ENCODE peak calls at places on chromosome 13, in five cellular contexts. Z is Calu3; Q is stimulated activated effector memory CD8-positive, alpha-beta T cell treated with anti-CD3 and anti-CD28 coated beads, Interleukin-12 subunit alpha, Interleukin-12 subunit beta, amount 100 ng/mL, for 72 hours; O is activated naive CD4-positive, alpha-beta T cell treated with anti-CD3 and anti-CD28 coated beads for 36 hours; U is progenitor cell of endocrine pancreas. B is an unnamed sample.
A peak's percentile ranks its signal among the peaks of the same experiment; 100 is the strongest.

GRCh38 chr13:43363156-43363918 is 340.0 kb downstream of the DNAJC15 start:
- DNase-seq in Q (no peak), Z (no peak), O (no peak), U (no peak), B (no peak)

GRCh38 chr13:29901714-29902631 is 51.6 kb upstream of the UBL3 start:
- DNase-seq in Z (peak; percentile 49), U (no peak), Q (no peak), O (peak; percentile 53), B (peak; percentile 7)

GRCh38 chr13:42997381-42997780 is 5.3 kb upstream of the EPSTI1 start:
- DNase-seq in O (peak; percentile 30), U (no peak), Q (no peak), Z (no peak), B (no peak)

GRCh38 chr13:35810286-35810685 is 320.9 kb downstream of the DCLK1 start:
- DNase-seq in Z (no peak), Q (no peak), U (no peak), O (no peak), B (no peak)

GRCh38 chr13:109778102-109778542 is 8.3 kb downstream of the IRS2 start:
- DNase-seq in Z (no peak), O (peak; percentile 21), U (no peak), Q (no peak), B (peak; percentile 99)

GRCh38 chr13:36090592-36090991 is 40.6 kb downstream of the DCLK1 start:
- DNase-seq in O (no peak), Q (no peak), U (no peak), Z (no peak), B (no peak)

GRCh38 chr13:109274188-109274821 is 512.1 kb downstream of the IRS2 start:
- DNase-seq in U (no peak), Q (no peak), O (no peak), Z (no peak), B (no peak)

GRCh38 chr13:29452773-29453574 is 142.5 kb downstream of the SLC7A1 start:
- DNase-seq in O (no peak), Z (no peak), Q (no peak), U (no peak), B (no peak)

GRCh38 chr13:69324109-69324886 is 783.3 kb upstream of the ATXN8OS start:
- DNase-seq in O (no peak), Q (no peak), U (no peak), Z (no peak), B (peak; percentile 69)

GRCh38 chr13:111315347-111315995 is 5.0 kb upstream of the TEX29 start:
- DNase-seq in O (no peak), Z (no peak), Q (no peak), U (no peak), B (no peak)

GRCh38 chr13:40102854-40103253 is 447.4 kb downstream of the COG6 start:
- DNase-seq in Z (peak; percentile 28), O (peak; percentile 97), Q (peak; percentile 67), U (no peak), B (no peak)

GRCh38 chr13:94345374-94346195 is 133.9 kb downstream of the DCT start:
- DNase-seq in Z (no peak), O (no peak), U (no peak), Q (no peak), B (no peak)

GRCh38 chr13:26034018-26034417 is 17.8 kb downstream of the SHISA2 start:
- DNase-seq in Q (no peak), Z (no peak), O (no peak), U (no peak), B (no peak)

GRCh38 chr13:44141725-44142539 is 231.7 kb upstream of the SERP2 start:
- DNase-seq in U (peak; percentile 100), Q (peak; percentile 100), Z (peak; percentile 97), O (peak; percentile 95), B (peak; percentile 38)

GRCh38 chr13:73665279-73665678 is 468.9 kb downstream of the KLF12 start:
- DNase-seq in Z (no peak), U (no peak), Q (no peak), O (no peak), B (no peak)

GRCh38 chr13:94435604-94436226 is 43.8 kb downstream of the DCT start:
- DNase-seq in Z (no peak), Q (no peak), U (no peak), O (no peak), B (peak; percentile 40)

GRCh38 chr13:24564881-24565280 is 52.3 kb upstream of the PARP4 start:
- DNase-seq in Q (no peak), O (no peak), Z (no peak), U (no peak), B (no peak)

GRCh38 chr13:44763604-44764311 is 187.6 kb upstream of the TSC22D1 start:
- DNase-seq in U (no peak), O (no peak), Q (no peak), Z (peak; percentile 47), B (no peak)

GRCh38 chr13:26881154-26881553 is 120.6 kb upstream of the GPR12 start:
- DNase-seq in Z (no peak), U (no peak), Q (no peak), O (no peak), B (no peak)

GRCh38 chr13:48539550-48539949 is 6.7 kb upstream of the RCBTB2 start:
- DNase-seq in Q (no peak), U (no peak), O (no peak), Z (no peak), B (peak; percentile 4)

GRCh38 chr13:107851670-107852460 is 363.5 kb downstream of the LIG4 start:
- DNase-seq in O (no peak), Z (no peak), U (no peak), Q (no peak), B (no peak)

GRCh38 chr13:30618186-30618937 is 642 bp downstream of the USPL1 start:
- DNase-seq in O (no peak), Q (peak; percentile 6), U (no peak), Z (peak; percentile 3), B (no peak)

GRCh38 chr13:34391071-34391470 is 551.0 kb upstream of the NBEA start:
- DNase-seq in O (no peak), U (no peak), Q (no peak), Z (no peak), B (no peak)

GRCh38 chr13:49253310-49253709 is 5.6 kb downstream of the CDADC1 start:
- DNase-seq in U (no peak), Q (no peak), O (peak; percentile 9), Z (no peak), B (no peak)

GRCh38 chr13:32733685-32734084 is 147.4 kb downstream of the PDS5B start:
- DNase-seq in Z (no peak), O (no peak), U (no peak), Q (no peak), B (no peak)

GRCh38 chr13:74290324-74290773 is 156.1 kb upstream of the KLF12 start:
- DNase-seq in Z (no peak), O (peak; percentile 69), Q (no peak), U (no peak), B (peak; percentile 84)

GRCh38 chr13:101529419-101529818 is 76.9 kb downstream of the ITGBL1 start:
- DNase-seq in Q (no peak), Z (no peak), O (peak; percentile 42), U (no peak), B (no peak)

GRCh38 chr13:75749407-75749806 is 113.3 kb downstream of the LMO7 start:
- DNase-seq in O (no peak), Q (no peak), U (no peak), Z (no peak), B (no peak)

GRCh38 chr13:75802161-75802560 is 166.0 kb downstream of the LMO7 start:
- DNase-seq in O (no peak), Z (no peak), U (no peak), Q (no peak), B (no peak)

GRCh38 chr13:106372199-106373160 is 163.0 kb downstream of the EFNB2 start:
- DNase-seq in O (no peak), Z (no peak), U (no peak), Q (no peak), B (no peak)

GRCh38 chr13:110944121-110944967 is 29.5 kb upstream of the ANKRD10 start:
- DNase-seq in O (peak; percentile 53), Q (no peak), Z (peak; percentile 28), U (no peak), B (no peak)